ENCODE peak calls at places on chromosomes 4 and X, in ten cellular contexts. U, W, T, Z, O, G, B, X, C and A are unnamed samples. For H3K36me3, the result is how much of the 10 kb centered on the place peaks cover.

GRCh38 chr4:146033149-146033548 is 94.5 kb upstream of the ZNF827 start:
- DNase-seq in U (peak), W (no peak), T (no peak), Z (no peak), O (no peak), G (no peak), B (no peak), X (peak), C (peak), A (peak)

GRCh38 chrX:1164322-1165288 is 47.8 kb downstream of the CRLF2 start:
- DNase-seq in U (peak), W (no peak), T (no peak), Z (peak), O (no peak), G (peak), B (peak), X (no peak), C (no peak), A (no peak)

GRCh38 chr4:56701156-56701471 is 20.0 kb upstream of the HOPX start:
- DNase-seq in U (no peak), W (no peak), T (no peak), Z (no peak), O (no peak), G (no peak), B (no peak), X (no peak), C (no peak), A (no peak)

GRCh38 chr4:97517948-97518347 is 625.3 kb downstream of the STPG2 start:
- DNase-seq in U (no peak), W (no peak), T (no peak), Z (no peak), O (no peak), G (no peak), B (no peak), X (no peak), C (no peak), A (no peak)

GRCh38 chr4:142126890-142127497 is 490.6 kb downstream of the IL15 start:
- DNase-seq in U (peak), W (no peak), T (peak), Z (peak), O (peak), G (no peak), B (peak), X (peak), C (peak), A (peak)

GRCh38 chrX:100512471-100512870 is 72.3 kb upstream of the TNMD start:
- DNase-seq in U (no peak), W (no peak), T (no peak), Z (peak), O (peak), G (peak), B (peak), X (no peak), C (no peak), A (no peak)

GRCh38 chr4:72969957-72970356 is 99.6 kb downstream of the COX18 start:
- DNase-seq in U (no peak), W (no peak), T (no peak), Z (peak), O (peak), G (no peak), B (no peak), X (no peak), C (no peak), A (no peak)

GRCh38 chr4:37685726-37686372 is 327 bp downstream of the RELL1 start:
- DNase-seq in U (peak), W (peak), T (no peak), Z (peak), O (peak), G (peak), B (peak), X (peak), C (peak), A (peak)

GRCh38 chrX:47515941-47516649 is 33.1 kb upstream of the ZNF41 start:
- DNase-seq in U (no peak), W (no peak), T (no peak), Z (no peak), O (peak), G (peak), B (no peak), X (peak), C (no peak), A (no peak)

GRCh38 chrX:132114607-132115006 is 13.2 kb downstream of the FRMD7 start:
- DNase-seq in U (no peak), W (no peak), T (no peak), Z (no peak), O (no peak), G (no peak), B (no peak), X (no peak), C (no peak), A (no peak)

GRCh38 chrX:3548743-3549441 is 164.6 kb downstream of the PRKX start:
- DNase-seq in U (peak), W (no peak), T (no peak), Z (peak), O (peak), G (peak), B (peak), X (peak), C (no peak), A (no peak)

GRCh38 chrX:103730746-103731508 is 20.2 kb downstream of the TMEM31 start:
- DNase-seq in U (no peak), W (peak), T (no peak), Z (no peak), O (peak), G (peak), B (no peak), X (peak), C (no peak), A (no peak)

GRCh38 chr4:168719725-168720124 is 222.9 kb downstream of the PALLD start:
- DNase-seq in U (no peak), W (no peak), T (no peak), Z (no peak), O (no peak), G (no peak), B (no peak), X (no peak), C (no peak), A (no peak)

GRCh38 chr4:24559032-24559821 is 25.1 kb downstream of the DHX15 start:
- DNase-seq in U (no peak), W (no peak), T (no peak), Z (no peak), O (no peak), G (no peak), B (no peak), X (no peak), C (no peak), A (no peak)
- H3K36me3 ChIP-seq in U (under half), W (under half), T (under half), Z (under half), O (under half), G (under half), B (under half), X (under half), C (under half), A (under half)

GRCh38 chr4:185272232-185272631 is 62.8 kb downstream of the SNX25 start:
- DNase-seq in U (no peak), W (no peak), T (no peak), Z (no peak), O (no peak), G (no peak), B (no peak), X (no peak), C (no peak), A (no peak)
- H3K27ac ChIP-seq in U (no peak), W (no peak), T (no peak), Z (no peak), O (no peak), G (no peak), B (no peak), X (no peak), C (no peak), A (no peak)

GRCh38 chr4:90071289-90072235 is 55.6 kb upstream of the CCSER1 start:
- DNase-seq in U (no peak), W (no peak), T (no peak), Z (no peak), O (no peak), G (peak), B (no peak), X (no peak), C (no peak), A (no peak)
- H3K36me3 ChIP-seq in U (under half), W (under half), T (under half), Z (under half), O (under half), G (under half), B (under half), X (under half), C (under half), A (under half)

GRCh38 chr4:52997132-52997416 is 135.0 kb downstream of the RASL11B start:
- DNase-seq in U (no peak), W (no peak), T (no peak), Z (no peak), O (peak), G (peak), B (no peak), X (no peak), C (no peak), A (no peak)
- H3K27ac ChIP-seq in U (peak), W (peak), T (peak), Z (no peak), O (no peak), G (no peak), B (peak), X (no peak), C (peak), A (no peak)

DNA sequence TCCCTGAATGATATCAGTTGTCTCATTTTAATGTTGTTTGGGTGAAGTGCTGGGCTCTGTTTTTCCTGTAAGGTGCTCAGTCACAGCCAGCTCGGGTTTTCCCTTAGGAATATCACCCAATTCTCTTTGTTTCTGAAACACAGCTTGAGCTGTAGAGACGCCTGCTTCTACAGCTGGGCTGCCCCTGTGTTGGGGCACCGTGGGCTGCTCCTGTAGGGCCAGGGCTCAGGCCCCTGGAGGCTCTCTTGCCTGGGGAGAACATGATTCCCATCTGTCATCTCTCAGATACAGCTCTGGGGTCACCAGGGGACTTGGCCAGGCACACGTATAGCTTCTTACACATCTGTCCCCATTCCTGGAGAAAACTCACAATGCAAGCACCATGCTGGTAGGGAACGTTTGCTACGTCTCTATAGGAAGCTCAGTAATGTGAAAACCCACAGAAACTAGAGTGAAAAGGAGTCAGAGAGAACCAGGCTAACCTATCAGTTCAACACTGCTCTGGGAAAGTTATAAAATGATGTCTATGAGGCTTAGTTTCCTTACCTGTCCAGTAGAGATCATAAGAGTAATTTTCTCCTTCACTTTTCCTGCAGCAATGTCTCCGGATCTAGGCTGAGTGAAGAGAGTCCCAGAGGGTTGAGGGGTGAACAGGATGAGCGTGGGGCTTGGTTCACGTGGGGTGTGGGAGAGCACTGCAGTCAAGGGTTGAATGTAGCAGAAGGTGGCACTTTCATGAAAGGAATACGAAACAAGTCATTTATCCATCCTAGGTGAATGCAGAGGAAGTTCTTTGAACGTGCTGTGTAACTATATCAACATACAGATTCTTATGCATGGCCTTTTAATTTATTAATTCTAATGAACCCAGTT is 14.5 kb downstream of the FHDC1 start:
- DNase-seq in U (no peak), W (no peak), T (no peak), Z (no peak), O (no peak), G (no peak), B (no peak), X (no peak), C (no peak), A (no peak)
- H3K36me3 ChIP-seq in U (under half), W (under half), T (under half), Z (under half), O (under half), G (under half), B (under half), X (under half), C (under half), A (under half)

GRCh38 chrX:38312436-38312835 is 14.9 kb downstream of the RPGR start:
- DNase-seq in U (no peak), W (no peak), T (no peak), Z (no peak), O (peak), G (no peak), B (no peak), X (no peak), C (no peak), A (no peak)
- H3K27ac ChIP-seq in U (no peak), W (no peak), T (no peak), Z (no peak), O (no peak), G (no peak), B (no peak), X (no peak), C (no peak), A (no peak)